ENCODE peak calls at places on chromosome 14, in six cellular contexts. M is T-helper 2 cell, B is caudate nucleus, W is left colon, U is Caki2, Q is left lung. C is an unnamed sample.

GRCh38 chr14:79093542-79093941 is 923.4 kb downstream of the NRXN3 start:
- DNase-seq in M (no peak), B (no peak), W (no peak), U (no peak), Q (no peak), C (no peak)

GRCh38 chr14:68971411-68972035 is 7.6 kb downstream of the ACTN1 start:
- DNase-seq in M (no peak), B (no peak), W (no peak), U (no peak), Q (no peak), C (no peak)

GRCh38 chr14:101893759-101894158 is 70.6 kb upstream of the DYNC1H1 start:
- DNase-seq in M (no peak), B (no peak), W (no peak), U (no peak), Q (no peak), C (no peak)

GRCh38 chr14:70394674-70395073 is 22.2 kb downstream of the SYNJ2BP start:
- DNase-seq in M (no peak), B (no peak), W (no peak), U (no peak), Q (no peak), C (no peak)

GRCh38 chr14:103492156-103492555 is 30.5 kb downstream of the CKB start:
- DNase-seq in M (no peak), B (no peak), W (no peak), U (no peak), Q (no peak), C (no peak)

GRCh38 chr14:51513933-51514332 is 137.8 kb upstream of the FRMD6 start:
- DNase-seq in M (no peak), B (no peak), W (no peak), U (no peak), Q (no peak), C (no peak)

GRCh38 chr14:21902561-21903199 is 229.1 kb upstream of the OR4E1 start:
- DNase-seq in M (no peak), B (no peak), W (peak; percentile 24), U (no peak), Q (no peak), C (peak; percentile 17)

GRCh38 chr14:69924181-69924580 is 45.0 kb downstream of the SMOC1 start:
- DNase-seq in M (no peak), B (no peak), W (no peak), U (no peak), Q (no peak), C (no peak)

GRCh38 chr14:38350102-38350501 is 94.2 kb upstream of the CLEC14A start:
- DNase-seq in M (no peak), B (no peak), W (no peak), U (no peak), Q (no peak), C (no peak)

GRCh38 chr14:24243336-24243836 is 963 bp upstream of the TINF2 start:
- DNase-seq in M (no peak), B (no peak), W (no peak), U (no peak), Q (no peak), C (no peak)

GRCh38 chr14:53620325-53620716 is 336.3 kb downstream of the BMP4 start:
- DNase-seq in M (no peak), B (no peak), W (no peak), U (peak; percentile 11), Q (no peak), C (no peak)

GRCh38 chr14:26323781-26324363 is 274.0 kb downstream of the NOVA1 start:
- DNase-seq in M (no peak), B (no peak), W (no peak), U (no peak), Q (no peak), C (no peak)

GRCh38 chr14:75198291-75198933 is 22.0 kb upstream of the TMED10 start:
- DNase-seq in M (no peak), B (no peak), W (peak; percentile 46), U (no peak), Q (no peak), C (no peak)

GRCh38 chr14:101004954-101005353 is 101.4 kb upstream of the RTL1 start:
- DNase-seq in M (no peak), B (no peak), W (no peak), U (no peak), Q (no peak), C (no peak)

GRCh38 chr14:34770901-34771300 is 56.5 kb upstream of the CFL2 start:
- DNase-seq in M (no peak), B (no peak), W (no peak), U (no peak), Q (no peak), C (no peak)

C was measured in A549.